ENCODE peak calls at places on chromosomes 6 and 20, in six cellular contexts. X, A, K, V, F and L are unnamed samples.
A peak's percentile ranks its signal among the peaks of the same experiment; 100 is the strongest.

GRCh38 chr6:133837801-133838349 is 51.0 kb upstream of the TCF21 start:
- DNase-seq in F (peak; percentile 61), A (peak; percentile 53), X (peak; percentile 17), V (peak; percentile 68), K (no peak), L (peak; percentile 89)

GRCh38 chr6:169098136-169098535 is 155.5 kb downstream of the THBS2 start:
- DNase-seq in X (no peak), F (peak; percentile 4), K (no peak), A (no peak), V (no peak), L (no peak)

GRCh38 chr6:53378208-53378607 is 29.5 kb upstream of the ELOVL5 start:
- DNase-seq in F (no peak), A (no peak), X (peak; percentile 18), K (no peak), V (no peak), L (no peak)

GRCh38 chr6:11500008-11500407 is 37.5 kb upstream of the TMEM170B start:
- DNase-seq in X (peak; percentile 15), A (peak; percentile 94), K (peak; percentile 42), F (peak; percentile 68), V (no peak), L (no peak)

GRCh38 chr6:11309947-11310665 is 77.6 kb upstream of the NEDD9 start:
- DNase-seq in F (no peak), X (no peak), K (peak; percentile 8), V (no peak), A (no peak), L (no peak)

GRCh38 chr20:60046011-60046413 is 87.8 kb downstream of the CDH26 start:
- DNase-seq in A (no peak), X (no peak), K (no peak), V (no peak), F (peak; percentile 34), L (no peak)

GRCh38 chr20:37247547-37247946 is 14.1 kb downstream of the GHRH start:
- DNase-seq in K (no peak), A (no peak), F (no peak), X (no peak), V (no peak), L (no peak)

GRCh38 chr6:38739532-38739931 is 24.4 kb downstream of the DNAH8 start:
- DNase-seq in K (peak; percentile 3), A (no peak), V (no peak), X (no peak), F (peak; percentile 20), L (no peak)

GRCh38 chr6:133130863-133131262 is 110.3 kb upstream of the EYA4 start:
- DNase-seq in A (no peak), V (no peak), K (peak; percentile 32), X (no peak), F (peak; percentile 52), L (no peak)

GRCh38 chr6:2403546-2403945 is 158.1 kb upstream of the GMDS start:
- DNase-seq in F (no peak), A (no peak), K (no peak), X (no peak), V (peak; percentile 57), L (no peak)

GRCh38 chr6:39808934-39809333 is 16.8 kb downstream of the DAAM2 start:
- DNase-seq in A (no peak), F (no peak), K (no peak), V (no peak), X (no peak), L (no peak)

GRCh38 chr20:32333181-32333987 is 24.7 kb upstream of the ASXL1 start:
- DNase-seq in K (no peak), X (no peak), A (no peak), F (no peak), V (peak; percentile 18), L (peak; percentile 62)

GRCh38 chr6:138377844-138378243 is at the start of gene SMIM28:
- DNase-seq in X (no peak), F (no peak), A (no peak), V (no peak), K (no peak), L (no peak)

GRCh38 chr20:44501448-44501847 is 20.4 kb downstream of the SERINC3 start:
- DNase-seq in X (peak; percentile 11), K (no peak), F (peak; percentile 94), A (no peak), V (no peak), L (no peak)